ENCODE peak calls at places on chromosomes 7 and 10, in six cellular contexts. One of them, this sample, is unnamed. For H3K36me3, the result is how much of the 10 kb centered on the place peaks cover.

GRCh38 chr10:43202657-43203490 is 64.0 kb downstream of the RASGEF1A start:
- DNase-seq in HCT116: no peak
- DNase-seq in transverse colon: peak
- DNase-seq in stomach: peak
- DNase-seq in K562: peak
- DNase-seq in upper lobe of left lung: peak
- DNase-seq in this sample: peak

GRCh38 chr7:150410131-150410530 is 31.0 kb downstream of the ZNF775 start:
- DNase-seq in stomach: no peak
- DNase-seq in HCT116: no peak
- DNase-seq in K562: no peak
- DNase-seq in upper lobe of left lung: peak
- DNase-seq in transverse colon: no peak
- DNase-seq in this sample: no peak

GRCh38 chr7:11710392-11710791 is 121.6 kb downstream of the THSD7A start:
- DNase-seq in upper lobe of left lung: no peak
- DNase-seq in K562: no peak
- DNase-seq in transverse colon: no peak
- DNase-seq in HCT116: no peak
- DNase-seq in stomach: no peak
- DNase-seq in this sample: no peak

GRCh38 chr7:27670177-27670576 is 7.5 kb upstream of the HIBADH start:
- DNase-seq in K562: peak
- DNase-seq in stomach: no peak
- DNase-seq in HCT116: no peak
- DNase-seq in transverse colon: no peak
- DNase-seq in upper lobe of left lung: no peak
- DNase-seq in this sample: no peak

GRCh38 chr7:11817111-11817710 is 14.8 kb downstream of the THSD7A start:
- DNase-seq in HCT116: no peak
- DNase-seq in transverse colon: no peak
- DNase-seq in stomach: no peak
- DNase-seq in K562: no peak
- DNase-seq in upper lobe of left lung: no peak
- DNase-seq in this sample: no peak

GRCh38 chr10:27245846-27246245 is 5.2 kb upstream of the ACBD5 start:
- DNase-seq in upper lobe of left lung: no peak
- DNase-seq in K562: no peak
- DNase-seq in stomach: no peak
- DNase-seq in HCT116: no peak
- DNase-seq in transverse colon: no peak
- DNase-seq in this sample: no peak

GRCh38 chr7:4069268-4070095 is 612.6 kb upstream of the FOXK1 start:
- DNase-seq in K562: no peak
- DNase-seq in stomach: no peak
- DNase-seq in upper lobe of left lung: no peak
- DNase-seq in HCT116: no peak
- DNase-seq in transverse colon: no peak
- DNase-seq in this sample: peak

GRCh38 chr10:102113261-102113955 is 6.8 kb downstream of the LDB1 start:
- DNase-seq in transverse colon: no peak
- DNase-seq in K562: peak
- DNase-seq in stomach: no peak
- DNase-seq in HCT116: no peak
- DNase-seq in upper lobe of left lung: no peak
- DNase-seq in this sample: no peak

GRCh38 chr10:46536171-46536570 is 20.3 kb downstream of the GPRIN2 start:
- DNase-seq in upper lobe of left lung: peak
- DNase-seq in K562: no peak
- DNase-seq in stomach: peak
- DNase-seq in HCT116: no peak
- DNase-seq in transverse colon: peak
- DNase-seq in this sample: no peak

GRCh38 chr7:39720586-39720985 is 97.2 kb downstream of the RALA start:
- DNase-seq in stomach: peak
- DNase-seq in upper lobe of left lung: peak
- DNase-seq in HCT116: no peak
- DNase-seq in K562: peak
- DNase-seq in transverse colon: peak
- DNase-seq in this sample: no peak

GRCh38 chr7:50142421-50143113 is 49.5 kb upstream of the ZPBP start:
- DNase-seq in HCT116: peak
- DNase-seq in stomach: no peak
- DNase-seq in K562: peak
- DNase-seq in transverse colon: no peak
- DNase-seq in upper lobe of left lung: no peak
- DNase-seq in this sample: no peak

GRCh38 chr7:52302765-52303520 is 732.5 kb upstream of the POM121L12 start:
- DNase-seq in stomach: no peak
- DNase-seq in transverse colon: no peak
- DNase-seq in K562: no peak
- DNase-seq in upper lobe of left lung: no peak
- DNase-seq in HCT116: no peak
- DNase-seq in this sample: no peak

GRCh38 chr7:66413379-66414114 is 208.4 kb downstream of the TPST1 start:
- DNase-seq in transverse colon: peak
- DNase-seq in stomach: peak
- DNase-seq in K562: no peak
- DNase-seq in HCT116: no peak
- DNase-seq in upper lobe of left lung: peak
- DNase-seq in this sample: no peak

GRCh38 chr7:128352138-128352537 is 8.4 kb upstream of the RBM28 start:
- DNase-seq in stomach: peak
- DNase-seq in upper lobe of left lung: peak
- DNase-seq in transverse colon: peak
- DNase-seq in K562: no peak
- DNase-seq in HCT116: no peak
- DNase-seq in this sample: no peak

GRCh38 chr7:119320316-119320715 is 952.7 kb upstream of the KCND2 start:
- DNase-seq in K562: no peak
- DNase-seq in transverse colon: no peak
- DNase-seq in stomach: no peak
- DNase-seq in upper lobe of left lung: no peak
- DNase-seq in HCT116: peak
- DNase-seq in this sample: no peak

GRCh38 chr7:157646551-157646950 is 309.7 kb downstream of the DNAJB6 start:
- DNase-seq in upper lobe of left lung: no peak
- DNase-seq in stomach: no peak
- DNase-seq in HCT116: no peak
- DNase-seq in transverse colon: no peak
- DNase-seq in K562: no peak
- DNase-seq in this sample: no peak

GRCh38 chr10:58400609-58401008 is 15.4 kb downstream of the TFAM start:
- DNase-seq in transverse colon: no peak
- DNase-seq in K562: no peak
- DNase-seq in HCT116: no peak
- DNase-seq in stomach: no peak
- DNase-seq in upper lobe of left lung: no peak
- DNase-seq in this sample: no peak

GRCh38 chr7:32586291-32587221 is 91.3 kb downstream of the AVL9 start:
- DNase-seq in K562: peak
- DNase-seq in HCT116: no peak
- DNase-seq in transverse colon: no peak
- DNase-seq in stomach: no peak
- DNase-seq in upper lobe of left lung: no peak
- DNase-seq in this sample: no peak

GRCh38 chr7:46838463-46838862 is 743.4 kb downstream of the TNS3 start:
- DNase-seq in stomach: no peak
- DNase-seq in HCT116: no peak
- DNase-seq in transverse colon: no peak
- DNase-seq in upper lobe of left lung: no peak
- DNase-seq in K562: no peak
- DNase-seq in this sample: no peak

GRCh38 chr10:68208424-68209042 is 23.4 kb downstream of the ATOH7 start:
- DNase-seq in stomach: peak
- DNase-seq in transverse colon: peak
- DNase-seq in K562: peak
- DNase-seq in HCT116: peak
- DNase-seq in upper lobe of left lung: peak
- DNase-seq in this sample: no peak

GRCh38 chr7:3063016-3063753 is 19.5 kb upstream of the CARD11 start:
- DNase-seq in transverse colon: peak
- DNase-seq in stomach: no peak
- DNase-seq in upper lobe of left lung: no peak
- DNase-seq in HCT116: no peak
- DNase-seq in K562: no peak
- DNase-seq in this sample: no peak

GRCh38 chr10:115049957-115050356 is 43.2 kb upstream of the ATRNL1 start:
- DNase-seq in stomach: no peak
- DNase-seq in upper lobe of left lung: no peak
- DNase-seq in transverse colon: no peak
- DNase-seq in K562: no peak
- DNase-seq in HCT116: no peak
- DNase-seq in this sample: no peak

GRCh38 chr7:66557214-66558200 is 71.2 kb upstream of the KCTD7 start:
- DNase-seq in transverse colon: peak
- DNase-seq in stomach: peak
- DNase-seq in upper lobe of left lung: peak
- DNase-seq in HCT116: no peak
- DNase-seq in K562: peak
- DNase-seq in this sample: no peak

GRCh38 chr10:33570495-33570894 is 236.0 kb upstream of the NRP1 start:
- DNase-seq in K562: no peak
- DNase-seq in stomach: no peak
- DNase-seq in transverse colon: peak
- DNase-seq in HCT116: no peak
- DNase-seq in upper lobe of left lung: peak
- DNase-seq in this sample: no peak
- TF ChIP-seq POLR2AphosphoS5 in K562: no peak
- TF ChIP-seq POLR2AphosphoS5 in stomach: no peak
- TF ChIP-seq POLR2AphosphoS5 in transverse colon: no peak
- TF ChIP-seq POLR2AphosphoS5 in HCT116: no peak
- TF ChIP-seq POLR2AphosphoS5 in upper lobe of left lung: no peak
- TF ChIP-seq POLR2AphosphoS5 in this sample: no peak

GRCh38 chr7:41969713-41970112 is 266.8 kb upstream of the INHBA start:
- DNase-seq in K562: no peak
- DNase-seq in upper lobe of left lung: no peak
- DNase-seq in stomach: no peak
- DNase-seq in HCT116: no peak
- DNase-seq in transverse colon: no peak
- DNase-seq in this sample: no peak
- H3K36me3 ChIP-seq in K562: under half
- H3K36me3 ChIP-seq in upper lobe of left lung: under half
- H3K36me3 ChIP-seq in stomach: under half
- H3K36me3 ChIP-seq in HCT116: under half
- H3K36me3 ChIP-seq in transverse colon: under half
- H3K36me3 ChIP-seq in this sample: under half

GRCh38 chr7:138932870-138933269 is 48.3 kb downstream of the KIAA1549 start:
- DNase-seq in transverse colon: no peak
- DNase-seq in K562: no peak
- DNase-seq in HCT116: no peak
- DNase-seq in upper lobe of left lung: no peak
- DNase-seq in stomach: no peak
- DNase-seq in this sample: no peak

GRCh38 chr7:138934861-138935260 is 46.3 kb downstream of the KIAA1549 start:
- DNase-seq in upper lobe of left lung: no peak
- DNase-seq in transverse colon: no peak
- DNase-seq in stomach: no peak
- DNase-seq in HCT116: no peak
- DNase-seq in K562: no peak
- DNase-seq in this sample: no peak

GRCh38 chr7:138937484-138937883 is 43.7 kb downstream of the KIAA1549 start:
- DNase-seq in upper lobe of left lung: no peak
- DNase-seq in stomach: no peak
- DNase-seq in HCT116: no peak
- DNase-seq in transverse colon: no peak
- DNase-seq in K562: no peak
- DNase-seq in this sample: no peak

GRCh38 chr7:138934401-138934800 is 46.8 kb downstream of the KIAA1549 start:
- DNase-seq in stomach: no peak
- DNase-seq in transverse colon: no peak
- DNase-seq in K562: no peak
- DNase-seq in upper lobe of left lung: no peak
- DNase-seq in HCT116: no peak
- DNase-seq in this sample: no peak

DNA sequence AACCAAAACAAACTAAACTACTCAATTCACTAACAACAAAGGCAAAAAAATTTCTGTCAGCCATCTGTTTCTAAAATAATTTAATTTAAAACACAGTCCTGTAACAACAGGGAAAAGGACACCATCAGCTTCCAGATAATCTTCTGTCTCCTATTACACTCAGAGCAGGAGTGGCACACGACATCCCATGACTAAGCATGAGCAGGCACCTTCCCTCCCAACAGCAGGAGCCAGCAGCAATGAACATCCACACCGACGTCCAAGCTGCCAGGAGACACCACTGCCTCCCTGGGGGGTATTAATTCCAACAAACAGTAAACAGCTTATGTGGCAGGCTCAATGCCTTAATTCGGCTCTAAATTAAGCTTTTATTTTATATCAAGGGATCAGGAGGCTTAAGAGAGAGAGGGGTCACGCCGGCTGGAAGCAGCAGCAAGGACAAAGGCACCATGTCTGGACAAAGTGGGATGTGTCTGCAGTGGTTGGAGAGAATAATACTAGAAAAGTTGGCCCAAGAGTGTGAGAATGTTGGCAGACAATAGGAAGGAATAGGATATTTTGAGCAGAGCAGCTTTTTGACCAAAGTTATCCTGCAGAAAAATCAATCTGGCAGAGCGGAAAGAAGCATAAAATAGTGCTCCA is 45.6 kb downstream of the KIAA1549 start:
- DNase-seq in HCT116: peak
- DNase-seq in stomach: no peak
- DNase-seq in upper lobe of left lung: no peak
- DNase-seq in K562: peak
- DNase-seq in transverse colon: no peak
- DNase-seq in this sample: no peak
- TF ChIP-seq POLR2AphosphoS5 in HCT116: no peak
- TF ChIP-seq POLR2AphosphoS5 in stomach: no peak
- TF ChIP-seq POLR2AphosphoS5 in upper lobe of left lung: no peak
- TF ChIP-seq POLR2AphosphoS5 in K562: no peak
- TF ChIP-seq POLR2AphosphoS5 in transverse colon: no peak
- TF ChIP-seq POLR2AphosphoS5 in this sample: no peak

GRCh38 chr10:4678023-4678950 is 147.7 kb upstream of the AKR1E2 start:
- DNase-seq in stomach: no peak
- DNase-seq in transverse colon: peak
- DNase-seq in upper lobe of left lung: no peak
- DNase-seq in HCT116: no peak
- DNase-seq in K562: no peak
- DNase-seq in this sample: no peak
- H3K36me3 ChIP-seq in stomach: under half
- H3K36me3 ChIP-seq in transverse colon: under half
- H3K36me3 ChIP-seq in upper lobe of left lung: under half
- H3K36me3 ChIP-seq in HCT116: under half
- H3K36me3 ChIP-seq in K562: under half
- H3K36me3 ChIP-seq in this sample: under half